ENCODE peak calls at places on chromosome 13, in eight cellular contexts. B is thoracic aorta; Y is HepG2; D is H1; P is MM.1S; T is CD8-positive, alpha-beta T cell; X is body of pancreas; F is fibroblast of lung. E is an unnamed sample. For H3K4me1 and H3K9me3, the result is how much of the 10 kb centered on the place peaks cover.

GRCh38 chr13:30577381-30577780 is 40.3 kb upstream of the USPL1 start:
- DNase-seq in D (no peak), X (no peak), T (peak), B (no peak), F (peak), P (peak), Y (peak), E (peak)

GRCh38 chr13:26168276-26168814 is 53.8 kb downstream of the RNF6 start:
- DNase-seq in P (no peak), D (no peak), B (no peak), F (no peak), T (no peak), X (no peak), Y (no peak), E (no peak)

GRCh38 chr13:79481685-79482052 is 714 bp downstream of the NDFIP2 start:
- DNase-seq in T (peak), Y (no peak), D (no peak), B (no peak), X (peak), F (peak), P (peak), E (peak)

GRCh38 chr13:27953671-27954405 is 15.3 kb downstream of the CDX2 start:
- DNase-seq in F (peak), D (no peak), T (peak), P (peak), B (no peak), Y (peak), X (peak), E (no peak)

GRCh38 chr13:32237681-32238080 is 77.5 kb downstream of the ZAR1L start:
- DNase-seq in X (no peak), Y (no peak), F (no peak), B (no peak), D (no peak), T (no peak), P (no peak), E (no peak)

GRCh38 chr13:53174550-53174949 is 145.9 kb downstream of the OLFM4 start:
- DNase-seq in D (no peak), Y (no peak), X (no peak), B (no peak), T (no peak), P (no peak), F (no peak), E (no peak)

GRCh38 chr13:88303605-88304004 is 632.4 kb downstream of the SLITRK5 start:
- DNase-seq in D (no peak), T (no peak), F (no peak), X (no peak), P (no peak), B (no peak), Y (no peak), E (no peak)

GRCh38 chr13:33205224-33205623 is 80.3 kb downstream of the STARD13 start:
- DNase-seq in Y (no peak), P (no peak), X (no peak), T (no peak), D (no peak), F (no peak), B (no peak), E (no peak)

GRCh38 chr13:21674271-21675009 is 3.6 kb downstream of the FGF9 start:
- DNase-seq in D (no peak), B (no peak), Y (no peak), P (peak), F (no peak), T (peak), X (peak), E (peak)

GRCh38 chr13:41308241-41308640 is 2.8 kb upstream of the NAA16 start:
- DNase-seq in X (no peak), Y (no peak), D (no peak), F (peak), T (no peak), P (no peak), B (no peak), E (no peak)

GRCh38 chr13:47831265-47831664 is 169.8 kb downstream of the SUCLA2 start:
- DNase-seq in B (no peak), Y (peak), D (no peak), T (no peak), F (no peak), X (no peak), P (no peak), E (no peak)

GRCh38 chr13:35554972-35555623 is 78.6 kb upstream of the MAB21L1 start:
- DNase-seq in B (no peak), Y (no peak), P (no peak), X (no peak), D (no peak), T (no peak), F (peak), E (no peak)

GRCh38 chr13:36297600-36298338 is at the start of gene CCDC169:
- DNase-seq in D (peak), P (peak), Y (peak), X (peak), T (peak), F (peak), B (peak), E (peak)

GRCh38 chr13:67043901-67044300 is 186.2 kb downstream of the PCDH9 start:
- DNase-seq in Y (no peak), T (no peak), B (no peak), X (no peak), F (peak), D (no peak), P (no peak), E (no peak)

GRCh38 chr13:98474292-98474691 is 102.6 kb downstream of the STK24 start:
- DNase-seq in P (no peak), Y (no peak), T (no peak), B (no peak), X (no peak), F (no peak), D (no peak), E (no peak)

GRCh38 chr13:98473792-98474153 is 103.1 kb downstream of the STK24 start:
- DNase-seq in D (no peak), B (no peak), P (no peak), F (no peak), Y (no peak), T (no peak), X (no peak), E (no peak)

GRCh38 chr13:98470920-98471319 is 106.0 kb downstream of the STK24 start:
- DNase-seq in B (no peak), T (no peak), X (no peak), F (no peak), P (no peak), Y (no peak), D (no peak), E (no peak)

GRCh38 chr13:98473135-98473791 is 103.6 kb downstream of the STK24 start:
- DNase-seq in Y (no peak), P (no peak), D (no peak), F (no peak), X (no peak), T (no peak), B (no peak), E (no peak)

GRCh38 chr13:98471895-98472294 is 105.0 kb downstream of the STK24 start:
- DNase-seq in X (no peak), P (no peak), B (no peak), D (no peak), Y (no peak), T (no peak), F (no peak), E (no peak)
- H3K4me1 ChIP-seq in X (half or more), P (under half), B (under half), D (under half), Y (under half), T (under half), F (under half), E (under half)

GRCh38 chr13:57253551-57253950 is 86.6 kb downstream of the PRR20E start:
- DNase-seq in B (no peak), X (no peak), T (no peak), F (no peak), P (peak), Y (no peak), D (no peak), E (no peak)
- H3K9me3 ChIP-seq in B (under half), X (under half), T (under half), F (under half), P (under half), Y (half or more), D (under half), E (under half)

DNA sequence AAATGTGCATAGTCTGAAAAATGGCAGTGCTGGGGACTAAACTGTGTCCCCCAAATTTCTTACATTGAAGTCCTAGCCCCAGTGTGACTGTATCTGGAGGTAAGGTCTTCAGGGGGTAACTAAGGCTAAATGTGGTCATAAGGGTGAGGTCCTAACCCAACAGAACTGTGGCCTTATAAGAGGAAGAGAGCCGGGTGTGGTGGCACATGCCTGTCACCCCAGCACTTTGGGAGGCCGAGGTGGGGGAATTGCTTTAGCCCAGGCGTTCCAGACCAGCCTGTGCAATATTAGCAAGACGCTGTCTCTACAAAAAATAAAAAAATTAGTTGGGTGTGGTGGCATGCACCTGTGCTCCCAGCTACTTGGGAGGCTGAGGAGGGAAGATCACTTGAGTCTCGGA is 17.8 kb downstream of the PROZ start:
- DNase-seq in F (no peak), D (no peak), P (no peak), B (no peak), T (peak), Y (no peak), X (no peak), E (peak)
- H3K4me3 ChIP-seq in F (no peak), D (no peak), P (no peak), B (no peak), T (no peak), Y (no peak), X (no peak), E (no peak)

DNA sequence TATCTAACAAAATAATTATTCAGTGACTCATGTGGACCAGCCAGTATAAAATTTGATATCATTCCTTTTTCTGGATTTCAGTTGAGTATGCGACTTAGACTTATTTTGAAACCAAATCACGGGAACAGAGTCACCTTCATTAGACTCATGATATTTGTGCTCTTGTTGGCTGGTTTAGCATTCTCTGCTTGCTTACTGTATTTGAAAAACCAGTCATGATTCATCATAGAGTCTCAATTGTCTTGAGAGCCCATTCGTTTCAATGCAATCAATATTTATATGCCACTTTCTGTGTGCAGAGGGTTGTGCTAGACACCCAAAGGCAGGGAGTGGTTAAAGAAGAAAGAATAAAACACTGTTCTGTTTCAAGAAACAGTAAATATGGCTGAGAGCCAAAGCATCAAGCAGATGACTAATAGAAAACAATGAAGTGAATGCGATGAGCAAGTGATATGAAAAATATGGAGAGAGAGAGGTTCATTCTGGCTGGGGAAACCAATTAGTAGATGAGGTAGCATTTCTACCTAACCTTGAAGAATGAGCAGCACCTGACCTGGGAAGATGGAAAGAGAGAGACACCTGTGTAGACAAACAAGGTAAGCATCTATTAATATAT is 99.6 kb upstream of the MBNL2 start:
- DNase-seq in B (no peak), P (no peak), X (no peak), F (peak), T (no peak), Y (no peak), D (no peak), E (no peak)
- H3K4me1 ChIP-seq in B (under half), P (under half), X (under half), F (under half), T (under half), Y (under half), D (under half), E (under half)

DNA sequence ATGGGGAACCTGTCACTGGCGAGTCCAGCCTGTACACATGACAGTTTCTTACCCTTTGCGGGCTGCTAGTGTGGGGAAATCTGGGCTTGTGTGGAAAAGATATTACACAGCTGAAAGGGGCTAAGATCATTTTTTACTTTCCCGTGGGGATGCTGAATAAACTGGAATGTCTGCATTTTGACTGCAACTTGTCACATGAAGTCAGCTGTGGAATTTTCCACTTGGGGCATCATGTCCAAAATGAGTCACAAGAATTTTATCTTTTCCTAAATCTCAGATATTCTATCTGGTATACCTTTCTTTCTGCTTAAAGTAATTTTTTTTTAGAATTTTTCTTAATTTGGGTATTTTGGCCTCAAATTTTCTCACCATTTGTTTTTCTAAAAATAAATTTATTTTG is 170.4 kb downstream of the IRS2 start:
- DNase-seq in D (no peak), Y (no peak), X (no peak), F (no peak), B (no peak), T (no peak), P (no peak), E (no peak)
- H3K9me3 ChIP-seq in D (under half), Y (under half), X (under half), F (under half), B (under half), T (under half), P (under half), E (under half)

DNA sequence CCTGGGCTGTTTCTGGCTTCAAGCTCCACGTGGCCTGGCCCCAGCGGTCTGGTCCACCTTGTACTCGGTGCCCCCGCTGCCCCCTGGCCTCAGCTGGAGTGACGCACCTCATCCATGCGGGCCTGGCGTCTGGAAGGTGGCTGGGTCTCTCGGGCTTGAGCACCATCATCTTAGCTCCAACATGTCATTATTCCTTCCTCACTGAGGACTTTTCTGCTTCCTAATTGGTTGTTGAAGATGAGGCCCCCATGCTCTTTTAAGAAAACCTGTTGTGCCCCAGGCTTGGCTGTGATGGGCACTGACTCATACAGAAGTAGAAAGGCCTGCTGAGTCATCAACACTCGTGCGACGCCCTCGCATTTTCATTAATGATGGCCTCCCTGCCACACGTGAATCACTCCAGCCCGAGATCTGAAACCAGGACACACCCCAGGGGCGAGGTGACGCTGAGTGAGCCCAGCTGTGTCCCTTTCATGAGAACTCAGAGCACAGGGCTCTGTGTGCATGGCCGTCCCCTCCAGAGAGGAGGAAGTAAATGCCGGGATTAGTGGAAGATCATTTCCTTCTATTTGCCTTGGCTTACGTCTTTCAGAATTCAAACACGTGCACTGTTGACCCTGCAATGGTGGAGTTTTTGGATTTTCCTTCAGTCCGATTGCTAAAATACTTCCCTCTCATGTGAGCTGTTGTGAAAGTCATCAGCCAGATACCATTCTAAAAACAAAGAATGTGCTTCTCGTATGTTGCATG is 14.0 kb upstream of the GJA3 start:
- DNase-seq in T (peak), F (peak), Y (peak), X (peak), B (peak), P (peak), D (peak), E (no peak)
- H3K4me3 ChIP-seq in T (no peak), F (no peak), Y (peak), X (no peak), B (peak), P (peak), D (no peak), E (no peak)

GRCh38 chr13:110128546-110128945 is 178.4 kb downstream of the COL4A1 start:
- DNase-seq in Y (no peak), F (peak), B (no peak), T (no peak), D (no peak), P (no peak), X (no peak), E (no peak)
- H3K4me1 ChIP-seq in Y (under half), F (under half), B (under half), T (under half), D (under half), P (under half), X (under half), E (under half)

GRCh38 chr13:113958373-113958772 is 15.5 kb downstream of the C13orf46 start:
- DNase-seq in Y (no peak), P (no peak), F (no peak), B (no peak), T (no peak), D (no peak), X (no peak), E (no peak)

GRCh38 chr13:113959198-113959597 is 14.7 kb downstream of the C13orf46 start:
- DNase-seq in D (no peak), T (no peak), Y (no peak), B (no peak), X (no peak), P (no peak), F (no peak), E (no peak)

GRCh38 chr13:113962975-113963374 is 10.9 kb downstream of the C13orf46 start:
- DNase-seq in D (no peak), X (no peak), F (no peak), Y (no peak), T (no peak), P (no peak), B (no peak), E (no peak)

GRCh38 chr13:113962386-113962785 is 11.5 kb downstream of the C13orf46 start:
- DNase-seq in Y (no peak), P (no peak), F (no peak), B (no peak), T (no peak), D (no peak), X (no peak), E (no peak)

GRCh38 chr13:113960276-113960948 is 13.5 kb downstream of the C13orf46 start:
- DNase-seq in F (no peak), P (no peak), Y (no peak), D (no peak), X (no peak), B (no peak), T (no peak), E (no peak)
- H3K9me3 ChIP-seq in F (under half), P (under half), Y (under half), D (under half), X (under half), B (under half), T (under half), E (under half)

E was measured in CD4-positive, alpha-beta memory T cell.